ENCODE peak calls at places on chromosomes 12 and 14, in four cellular contexts. One of them, this sample, is unnamed.
A peak's percentile ranks its signal among the peaks of the same experiment; 100 is the strongest.

GRCh38 chr12:8033153-8034044 is 883 bp downstream of the FOXJ2 start:
- DNase-seq in HepG2: no peak
- DNase-seq in A549: peak; percentile 60
- DNase-seq in GM12878: no peak
- DNase-seq in this sample: peak; percentile 90

GRCh38 chr14:78762331-78762730 is 592.2 kb downstream of the NRXN3 start:
- DNase-seq in HepG2: no peak
- DNase-seq in A549: no peak
- DNase-seq in GM12878: no peak
- DNase-seq in this sample: no peak

GRCh38 chr12:87085286-87085685 is 829.1 kb upstream of the MGAT4C start:
- DNase-seq in HepG2: no peak
- DNase-seq in A549: no peak
- DNase-seq in GM12878: no peak
- DNase-seq in this sample: no peak

GRCh38 chr14:102316048-102316745 is 3.3 kb upstream of the ZNF839 start:
- DNase-seq in HepG2: peak; percentile 44
- DNase-seq in A549: peak; percentile 74
- DNase-seq in GM12878: no peak
- DNase-seq in this sample: no peak

GRCh38 chr14:38762436-38762835 is 340.6 kb downstream of the SEC23A start:
- DNase-seq in HepG2: no peak
- DNase-seq in A549: no peak
- DNase-seq in GM12878: no peak
- DNase-seq in this sample: no peak

GRCh38 chr12:6552140-6552551 is 3.7 kb downstream of the IFFO1 start:
- DNase-seq in HepG2: no peak
- DNase-seq in A549: no peak
- DNase-seq in GM12878: no peak
- DNase-seq in this sample: no peak

GRCh38 chr12:69024907-69025306 is 91.9 kb upstream of the CPM start:
- DNase-seq in HepG2: no peak
- DNase-seq in A549: no peak
- DNase-seq in GM12878: no peak
- DNase-seq in this sample: no peak

GRCh38 chr14:106681161-106681955 is 1155.0 kb downstream of the TMEM121 start:
- DNase-seq in HepG2: no peak
- DNase-seq in A549: no peak
- DNase-seq in GM12878: no peak
- DNase-seq in this sample: no peak

GRCh38 chr12:102232446-102232845 is 34.8 kb upstream of the PMCH start:
- DNase-seq in HepG2: no peak
- DNase-seq in A549: no peak
- DNase-seq in GM12878: no peak
- DNase-seq in this sample: no peak

GRCh38 chr12:59603735-59604134 is 7.9 kb downstream of the SLC16A7 start:
- DNase-seq in HepG2: no peak
- DNase-seq in A549: no peak
- DNase-seq in GM12878: no peak
- DNase-seq in this sample: no peak

GRCh38 chr12:33427071-33427470 is 12.5 kb downstream of the SYT10 start:
- DNase-seq in HepG2: peak; percentile 18
- DNase-seq in A549: peak; percentile 53
- DNase-seq in GM12878: no peak
- DNase-seq in this sample: no peak

GRCh38 chr12:109775172-109775881 is 57.9 kb downstream of the TRPV4 start:
- DNase-seq in HepG2: peak; percentile 50
- DNase-seq in A549: peak; percentile 70
- DNase-seq in GM12878: no peak
- DNase-seq in this sample: peak; percentile 83

GRCh38 chr12:66036317-66036716 is 94.2 kb downstream of the LLPH start:
- DNase-seq in HepG2: peak; percentile 60
- DNase-seq in A549: peak; percentile 69
- DNase-seq in GM12878: no peak
- DNase-seq in this sample: no peak

GRCh38 chr14:91752956-91753355 is 21.1 kb upstream of the CATSPERB start:
- DNase-seq in HepG2: no peak
- DNase-seq in A549: no peak
- DNase-seq in GM12878: no peak
- DNase-seq in this sample: no peak

GRCh38 chr14:104206281-104206904 is 68.0 kb downstream of the KIF26A start:
- DNase-seq in HepG2: peak; percentile 33
- DNase-seq in A549: no peak
- DNase-seq in GM12878: no peak
- DNase-seq in this sample: no peak

GRCh38 chr12:106251636-106252035 is 3.8 kb upstream of the CKAP4 start:
- DNase-seq in HepG2: no peak
- DNase-seq in A549: no peak
- DNase-seq in GM12878: no peak
- DNase-seq in this sample: no peak

GRCh38 chr12:113757223-113758002 is 208.7 kb downstream of the RBM19 start:
- DNase-seq in HepG2: no peak
- DNase-seq in A549: no peak
- DNase-seq in GM12878: no peak
- DNase-seq in this sample: no peak

GRCh38 chr12:14913381-14913781 is 25.0 kb downstream of the ERP27 start:
- DNase-seq in HepG2: no peak
- DNase-seq in A549: no peak
- DNase-seq in GM12878: no peak
- DNase-seq in this sample: no peak

DNA sequence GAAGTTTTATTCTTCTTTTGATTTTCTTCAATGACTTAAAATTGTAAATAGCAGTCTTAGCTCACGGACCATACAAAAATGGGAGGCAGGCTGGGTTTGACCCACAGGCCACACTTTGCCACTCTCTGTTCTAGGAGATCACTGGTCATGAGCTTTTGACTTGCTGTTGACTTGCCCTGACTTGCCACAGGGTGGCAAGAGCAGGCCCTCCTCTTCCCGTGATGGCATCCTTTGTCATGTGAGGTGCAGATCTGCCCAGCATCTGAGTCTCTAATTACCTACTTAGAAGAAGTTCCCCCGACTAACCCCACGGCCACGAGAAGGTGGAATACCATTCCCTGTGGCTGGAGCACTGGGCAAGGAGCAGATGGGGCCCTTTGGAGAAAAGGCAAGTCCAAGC is 81.0 kb upstream of the SCAF11 start:
- DNase-seq in HepG2: no peak
- DNase-seq in A549: peak; percentile 9
- DNase-seq in GM12878: no peak
- DNase-seq in this sample: no peak
- TF ChIP-seq HDAC2 in HepG2: no peak
- TF ChIP-seq HDAC2 in A549: no peak
- TF ChIP-seq HDAC2 in GM12878: no peak
- TF ChIP-seq HDAC2 in this sample: no peak

GRCh38 chr12:93006655-93007208 is 77.6 kb upstream of the EEA1 start:
- DNase-seq in HepG2: no peak
- DNase-seq in A549: no peak
- DNase-seq in GM12878: no peak
- DNase-seq in this sample: no peak

GRCh38 chr12:93005928-93006654 is 77.0 kb upstream of the EEA1 start:
- DNase-seq in HepG2: peak; percentile 96
- DNase-seq in A549: no peak
- DNase-seq in GM12878: no peak
- DNase-seq in this sample: no peak

GRCh38 chr12:93002278-93003054 is 73.4 kb upstream of the EEA1 start:
- DNase-seq in HepG2: no peak
- DNase-seq in A549: no peak
- DNase-seq in GM12878: no peak
- DNase-seq in this sample: no peak

GRCh38 chr12:93001407-93001806 is 72.3 kb upstream of the EEA1 start:
- DNase-seq in HepG2: no peak
- DNase-seq in A549: no peak
- DNase-seq in GM12878: no peak
- DNase-seq in this sample: no peak

GRCh38 chr12:93003540-93004239 is 74.6 kb upstream of the EEA1 start:
- DNase-seq in HepG2: no peak
- DNase-seq in A549: no peak
- DNase-seq in GM12878: no peak
- DNase-seq in this sample: no peak
- TF ChIP-seq HDAC2 in HepG2: no peak
- TF ChIP-seq HDAC2 in A549: no peak
- TF ChIP-seq HDAC2 in GM12878: no peak
- TF ChIP-seq HDAC2 in this sample: no peak

GRCh38 chr12:124896461-124896860 is 18.0 kb downstream of the UBC start:
- DNase-seq in HepG2: no peak
- DNase-seq in A549: no peak
- DNase-seq in GM12878: no peak
- DNase-seq in this sample: no peak

GRCh38 chr12:124901003-124901402 is 13.4 kb downstream of the UBC start:
- DNase-seq in HepG2: no peak
- DNase-seq in A549: no peak
- DNase-seq in GM12878: no peak
- DNase-seq in this sample: no peak

GRCh38 chr12:124893792-124894516 is 20.5 kb downstream of the UBC start:
- DNase-seq in HepG2: no peak
- DNase-seq in A549: no peak
- DNase-seq in GM12878: no peak
- DNase-seq in this sample: no peak

GRCh38 chr12:124902916-124903315 is 11.5 kb downstream of the UBC start:
- DNase-seq in HepG2: no peak
- DNase-seq in A549: no peak
- DNase-seq in GM12878: no peak
- DNase-seq in this sample: no peak

DNA sequence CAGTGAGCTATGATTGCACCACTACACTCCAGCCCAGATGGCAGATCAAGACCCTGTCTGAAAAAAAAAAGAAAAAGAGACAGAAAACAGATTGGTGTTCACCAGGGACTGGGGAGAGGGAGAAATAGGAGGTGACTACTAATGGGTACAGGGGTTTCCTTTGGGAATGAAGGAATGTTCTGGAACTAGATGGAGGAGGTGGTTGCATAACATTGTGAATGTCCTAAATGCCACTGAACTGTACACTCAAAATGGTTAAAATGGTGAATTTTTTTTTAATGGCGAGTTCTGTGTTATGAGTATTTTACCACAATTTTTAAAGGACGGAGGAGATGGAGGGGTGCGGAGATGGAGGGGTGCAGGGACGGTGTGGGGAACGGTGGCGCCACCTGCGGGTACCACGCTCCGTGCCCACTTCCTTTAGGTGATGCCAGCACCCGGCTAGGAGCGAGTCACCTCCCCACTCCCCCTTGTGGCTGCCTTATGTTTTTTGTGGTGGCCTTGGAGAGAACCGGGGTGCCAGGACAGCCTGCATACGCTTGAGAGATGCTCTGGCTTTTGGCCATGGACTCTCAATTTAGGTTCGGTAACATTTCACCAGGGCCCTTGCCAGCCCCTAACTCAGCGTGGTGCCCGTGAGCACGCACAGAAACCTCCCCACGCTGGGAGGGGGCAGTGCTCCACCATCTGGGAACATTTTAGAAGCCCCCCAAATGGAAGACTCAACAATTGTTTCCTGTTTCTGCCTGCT is 16.1 kb downstream of the UBC start:
- DNase-seq in HepG2: peak; percentile 63
- DNase-seq in A549: peak; percentile 90
- DNase-seq in GM12878: no peak
- DNase-seq in this sample: peak; percentile 47
- TF ChIP-seq HDAC2 in HepG2: no peak
- TF ChIP-seq HDAC2 in A549: no peak
- TF ChIP-seq HDAC2 in GM12878: no peak
- TF ChIP-seq HDAC2 in this sample: no peak

GRCh38 chr12:95117178-95117599 is 43.8 kb upstream of the NR2C1 start:
- DNase-seq in HepG2: peak; percentile 70
- DNase-seq in A549: peak; percentile 82
- DNase-seq in GM12878: peak; percentile 38
- DNase-seq in this sample: peak; percentile 54

GRCh38 chr12:95116773-95117172 is 43.4 kb upstream of the NR2C1 start:
- DNase-seq in HepG2: no peak
- DNase-seq in A549: peak; percentile 61
- DNase-seq in GM12878: peak; percentile 16
- DNase-seq in this sample: no peak

GRCh38 chr12:95114766-95115450 is 41.5 kb upstream of the NR2C1 start:
- DNase-seq in HepG2: no peak
- DNase-seq in A549: peak; percentile 48
- DNase-seq in GM12878: no peak
- DNase-seq in this sample: no peak

GRCh38 chr12:95116341-95116740 is 42.9 kb upstream of the NR2C1 start:
- DNase-seq in HepG2: no peak
- DNase-seq in A549: no peak
- DNase-seq in GM12878: no peak
- DNase-seq in this sample: no peak

DNA sequence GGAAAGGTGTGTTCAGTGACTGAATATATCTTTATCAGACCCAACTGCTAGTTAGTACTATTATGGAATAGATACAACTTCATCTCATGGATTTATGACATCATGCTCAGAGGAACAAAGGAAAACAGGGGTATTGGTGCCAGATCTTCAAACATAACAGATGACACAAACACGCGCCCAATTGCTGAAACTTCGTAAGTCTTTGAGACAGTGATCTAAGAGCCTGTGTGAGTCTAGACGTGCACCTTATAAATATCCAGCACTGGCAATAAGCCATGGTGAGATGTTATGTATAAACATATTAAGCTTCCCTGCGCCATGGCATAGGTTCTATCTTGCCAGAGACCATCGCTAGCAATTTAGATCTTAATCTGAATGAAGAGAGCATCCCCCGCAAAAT is 42.2 kb upstream of the NR2C1 start:
- DNase-seq in HepG2: no peak
- DNase-seq in A549: no peak
- DNase-seq in GM12878: no peak
- DNase-seq in this sample: no peak
- TF ChIP-seq HDAC2 in HepG2: no peak
- TF ChIP-seq HDAC2 in A549: no peak
- TF ChIP-seq HDAC2 in GM12878: no peak
- TF ChIP-seq HDAC2 in this sample: no peak

GRCh38 chr14:74263181-74263580 is 23.9 kb downstream of the VSX2 start:
- DNase-seq in HepG2: no peak
- DNase-seq in A549: no peak
- DNase-seq in GM12878: no peak
- DNase-seq in this sample: no peak

GRCh38 chr14:74259513-74259912 is 20.3 kb downstream of the VSX2 start:
- DNase-seq in HepG2: no peak
- DNase-seq in A549: no peak
- DNase-seq in GM12878: no peak
- DNase-seq in this sample: no peak

GRCh38 chr14:74261288-74261687 is 22.0 kb downstream of the VSX2 start:
- DNase-seq in HepG2: no peak
- DNase-seq in A549: no peak
- DNase-seq in GM12878: no peak
- DNase-seq in this sample: no peak

GRCh38 chr14:74260525-74261233 is 21.4 kb downstream of the VSX2 start:
- DNase-seq in HepG2: no peak
- DNase-seq in A549: no peak
- DNase-seq in GM12878: no peak
- DNase-seq in this sample: no peak

GRCh38 chr14:74262076-74262475 is 22.8 kb downstream of the VSX2 start:
- DNase-seq in HepG2: no peak
- DNase-seq in A549: no peak
- DNase-seq in GM12878: no peak
- DNase-seq in this sample: no peak
- TF ChIP-seq HDAC2 in HepG2: no peak
- TF ChIP-seq HDAC2 in A549: no peak
- TF ChIP-seq HDAC2 in GM12878: no peak
- TF ChIP-seq HDAC2 in this sample: no peak